ENCODE peak calls at places on chromosomes 11 and 22, in four cellular contexts. L is SK-N-SH, I is A549, K is GM12878. Y is an unnamed sample.

GRCh38 chr11:66676279-66676919 is 1.3 kb downstream of the RBM4B start:
- DNase-seq in L (no peak), K (no peak), I (no peak), Y (no peak)

GRCh38 chr11:9613830-9614762 is 40.6 kb downstream of the WEE1 start:
- DNase-seq in I (peak), L (peak), K (peak), Y (peak)

GRCh38 chr11:68036717-68037239 is 2.0 kb upstream of the TCIRG1 start:
- DNase-seq in L (no peak), I (no peak), K (no peak), Y (no peak)

GRCh38 chr22:18987765-18988164 is 51.7 kb upstream of the PRODH start:
- DNase-seq in L (peak), K (no peak), I (no peak), Y (peak)

GRCh38 chr11:44785856-44786606 is 59.3 kb downstream of the TSPAN18 start:
- DNase-seq in K (no peak), I (peak), L (peak), Y (no peak)

GRCh38 chr11:126332221-126332711 is 23.2 kb upstream of the ST3GAL4 start:
- DNase-seq in K (no peak), I (no peak), L (peak), Y (no peak)

GRCh38 chr11:692824-693414 is 2.1 kb downstream of the DEAF1 start:
- DNase-seq in L (no peak), I (no peak), K (peak), Y (no peak)

GRCh38 chr11:64747961-64748715 is 4.2 kb upstream of the RASGRP2 start:
- DNase-seq in I (no peak), L (no peak), K (no peak), Y (no peak)

GRCh38 chr22:44331881-44332714 is 19.3 kb upstream of the SHISAL1 start:
- DNase-seq in K (no peak), L (peak), I (peak), Y (no peak)

GRCh38 chr11:24842308-24842707 is 345.5 kb downstream of the LUZP2 start:
- DNase-seq in L (no peak), I (no peak), K (no peak), Y (no peak)

GRCh38 chr11:130037881-130038601 is 31.7 kb upstream of the APLP2 start:
- DNase-seq in L (no peak), K (no peak), I (no peak), Y (peak)

GRCh38 chr22:29377979-29378378 is 10.4 kb downstream of the AP1B1 start:
- DNase-seq in I (no peak), K (no peak), L (no peak), Y (no peak)

GRCh38 chr11:40280161-40281054 is 1179.0 kb downstream of the LRRC4C start:
- DNase-seq in L (no peak), I (no peak), K (no peak), Y (no peak)

GRCh38 chr11:23866641-23867040 is 630.2 kb upstream of the LUZP2 start:
- DNase-seq in K (no peak), I (peak), L (no peak), Y (no peak)

GRCh38 chr11:119774180-119774763 is 45.3 kb upstream of the NECTIN1 start:
- DNase-seq in K (no peak), L (no peak), I (no peak), Y (peak)

GRCh38 chr11:57762235-57762866 is 749 bp downstream of the CTNND1 start:
- DNase-seq in K (no peak), L (peak), I (no peak), Y (no peak)

GRCh38 chr11:93570759-93571413 is 27.7 kb upstream of the SMCO4 start:
- DNase-seq in K (no peak), L (no peak), I (peak), Y (peak)

GRCh38 chr11:36151933-36152580 is 137.2 kb downstream of the COMMD9 start:
- DNase-seq in L (no peak), K (no peak), I (no peak), Y (no peak)

GRCh38 chr11:74699615-74700396 is 31.4 kb downstream of the CHRDL2 start:
- DNase-seq in K (no peak), L (no peak), I (no peak), Y (no peak)

GRCh38 chr11:69245491-69246345 is 48.2 kb upstream of the MYEOV start:
- DNase-seq in L (no peak), I (no peak), K (no peak), Y (no peak)

GRCh38 chr11:114847599-114847998 is 169.3 kb downstream of the NXPE2 start:
- DNase-seq in I (no peak), L (no peak), K (no peak), Y (no peak)

GRCh38 chr22:44603774-44604173 is 98.2 kb upstream of the PRR5 start:
- DNase-seq in K (no peak), I (no peak), L (no peak), Y (no peak)

GRCh38 chr22:32487021-32487420 is 12.4 kb downstream of the FBXO7 start:
- DNase-seq in I (no peak), L (no peak), K (no peak), Y (no peak)

GRCh38 chr22:27615408-27615807 is 186.1 kb downstream of the MN1 start:
- DNase-seq in L (no peak), K (no peak), I (no peak), Y (no peak)

GRCh38 chr22:27614291-27615007 is 187.1 kb downstream of the MN1 start:
- DNase-seq in I (no peak), L (peak), K (no peak), Y (no peak)

GRCh38 chr22:27610863-27611786 is 190.4 kb downstream of the MN1 start:
- DNase-seq in K (no peak), I (no peak), L (no peak), Y (no peak)

GRCh38 chr22:27612075-27612474 is 189.5 kb downstream of the MN1 start:
- DNase-seq in K (no peak), I (no peak), L (peak), Y (no peak)

DNA sequence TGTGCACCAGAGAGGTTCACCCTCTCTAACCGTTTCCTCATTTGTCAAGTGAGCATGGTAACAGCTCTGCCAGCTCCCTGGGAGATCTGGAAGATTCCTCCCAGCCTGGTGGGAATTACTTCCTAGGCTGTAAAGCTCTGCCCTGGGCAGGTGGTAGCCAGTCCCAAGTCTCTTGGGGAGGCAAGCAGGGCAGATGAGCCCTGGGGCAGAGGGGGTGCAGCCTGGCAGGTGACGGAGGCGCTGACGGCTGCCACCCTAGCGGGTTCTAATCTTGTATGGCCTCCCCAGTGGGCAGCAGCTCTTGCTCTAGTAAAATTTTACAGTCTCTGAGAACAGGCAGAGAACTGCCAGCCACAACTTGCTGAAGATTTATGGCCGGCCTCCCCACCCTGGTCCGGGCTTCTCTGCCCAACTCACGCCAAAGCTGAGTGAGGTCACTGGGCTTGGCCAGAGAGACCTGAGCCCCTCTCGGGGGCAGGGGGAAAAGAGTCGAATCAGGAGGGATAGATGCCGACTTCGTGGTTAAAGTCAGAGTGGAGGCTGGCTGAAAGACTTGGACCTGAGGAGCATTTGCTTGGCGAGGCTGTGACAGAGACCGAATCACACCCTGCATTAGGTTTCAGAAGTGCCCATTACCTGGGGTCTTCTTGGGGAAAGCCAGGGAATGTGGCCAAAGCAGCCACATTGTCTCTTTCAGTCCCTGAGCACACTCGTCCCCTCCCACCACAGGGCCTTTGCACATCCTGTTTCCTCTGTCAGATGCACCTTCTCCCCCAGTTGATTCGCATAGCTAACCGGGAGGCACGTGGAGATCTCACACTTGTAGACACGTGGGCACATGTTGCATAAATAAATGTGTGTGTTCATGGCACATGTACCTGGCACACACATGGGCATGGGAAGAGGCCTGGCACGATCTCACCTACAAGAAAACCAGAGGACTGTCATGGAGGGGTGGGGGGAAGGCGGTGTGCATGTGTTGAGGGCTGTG is 188.2 kb downstream of the MN1 start:
- DNase-seq in L (no peak), I (no peak), K (no peak), Y (no peak)
- TF ChIP-seq PBX3 in L (no peak), I (no peak), K (no peak), Y (no peak)

DNA sequence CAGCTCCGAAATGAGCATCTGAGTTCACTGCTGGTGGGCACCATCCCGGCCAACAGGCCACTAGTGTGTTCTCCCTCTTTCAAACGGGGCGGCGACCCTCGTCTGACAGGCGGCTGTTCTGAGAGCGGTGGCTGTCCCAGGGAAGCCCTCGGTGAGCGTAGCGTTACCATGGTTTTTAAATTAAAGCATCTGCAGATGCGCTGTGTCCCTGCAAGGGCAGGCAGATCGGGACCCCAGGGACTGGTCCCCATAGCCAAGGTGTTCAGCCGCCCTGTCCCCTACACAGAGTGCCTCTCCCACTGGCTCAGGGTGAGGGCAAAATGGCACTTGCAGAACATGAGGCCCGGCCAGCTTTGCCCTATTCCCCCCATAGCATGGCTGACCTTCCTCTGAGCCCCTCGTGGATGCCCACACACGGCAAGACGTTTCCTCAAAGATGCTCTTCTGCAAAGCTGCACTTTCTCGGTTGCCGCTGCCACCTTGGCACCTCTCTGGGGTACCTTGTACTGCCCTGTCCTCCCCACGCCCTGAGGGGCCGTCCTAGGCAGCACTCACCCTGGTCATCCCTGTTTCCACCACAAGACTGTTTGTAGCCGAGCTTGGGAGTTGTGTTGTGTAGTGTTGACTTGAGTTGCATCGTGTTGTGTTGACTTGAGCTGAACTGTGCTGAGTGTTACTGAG is 51.9 kb upstream of the KCNQ1OT1 start:
- DNase-seq in K (no peak), L (no peak), I (no peak), Y (no peak)
- TF ChIP-seq PBX3 in K (no peak), L (no peak), I (no peak), Y (no peak)

GRCh38 chr11:27362749-27363575 is at the start of gene CCDC34:
- DNase-seq in I (peak), K (peak), L (peak), Y (peak)
- TF ChIP-seq PBX3 in I (no peak), K (no peak), L (no peak), Y (no peak)

GRCh38 chr11:22707119-22707899 is 40.9 kb downstream of the GAS2 start:
- DNase-seq in I (no peak), L (no peak), K (no peak), Y (no peak)

GRCh38 chr11:22699388-22699787 is 33.0 kb downstream of the GAS2 start:
- DNase-seq in K (no peak), I (no peak), L (no peak), Y (no peak)

GRCh38 chr11:22702022-22702421 is 35.6 kb downstream of the GAS2 start:
- DNase-seq in K (no peak), I (no peak), L (no peak), Y (no peak)

GRCh38 chr11:22703561-22703960 is 37.1 kb downstream of the GAS2 start:
- DNase-seq in K (no peak), L (no peak), I (no peak), Y (peak)

DNA sequence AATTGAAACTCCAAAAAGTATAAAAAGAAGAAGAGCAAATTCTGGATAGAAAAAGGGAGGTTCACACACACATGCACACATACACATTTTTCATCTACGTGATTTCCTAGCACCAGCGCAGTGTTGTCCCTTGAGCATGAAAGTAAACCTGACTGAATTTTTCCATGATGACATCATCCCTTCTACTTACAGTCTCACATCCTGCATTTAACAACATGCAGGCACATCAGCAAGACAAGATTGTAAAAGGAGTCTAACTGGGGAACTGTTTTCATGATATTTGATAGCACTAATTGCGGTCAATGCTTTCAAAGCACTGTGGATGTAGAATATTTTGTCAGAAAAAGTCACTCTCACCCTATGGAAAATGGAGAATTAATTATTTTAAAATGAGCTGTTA is 36.6 kb downstream of the GAS2 start:
- DNase-seq in K (peak), I (peak), L (no peak), Y (peak)
- TF ChIP-seq PBX3 in K (no peak), I (no peak), L (no peak), Y (no peak)

GRCh38 chr11:33708970-33709369 is 8.3 kb upstream of the C11orf91 start:
- DNase-seq in I (no peak), L (no peak), K (no peak), Y (no peak)
- TF ChIP-seq PBX3 in I (no peak), L (no peak), K (no peak), Y (no peak)

DNA sequence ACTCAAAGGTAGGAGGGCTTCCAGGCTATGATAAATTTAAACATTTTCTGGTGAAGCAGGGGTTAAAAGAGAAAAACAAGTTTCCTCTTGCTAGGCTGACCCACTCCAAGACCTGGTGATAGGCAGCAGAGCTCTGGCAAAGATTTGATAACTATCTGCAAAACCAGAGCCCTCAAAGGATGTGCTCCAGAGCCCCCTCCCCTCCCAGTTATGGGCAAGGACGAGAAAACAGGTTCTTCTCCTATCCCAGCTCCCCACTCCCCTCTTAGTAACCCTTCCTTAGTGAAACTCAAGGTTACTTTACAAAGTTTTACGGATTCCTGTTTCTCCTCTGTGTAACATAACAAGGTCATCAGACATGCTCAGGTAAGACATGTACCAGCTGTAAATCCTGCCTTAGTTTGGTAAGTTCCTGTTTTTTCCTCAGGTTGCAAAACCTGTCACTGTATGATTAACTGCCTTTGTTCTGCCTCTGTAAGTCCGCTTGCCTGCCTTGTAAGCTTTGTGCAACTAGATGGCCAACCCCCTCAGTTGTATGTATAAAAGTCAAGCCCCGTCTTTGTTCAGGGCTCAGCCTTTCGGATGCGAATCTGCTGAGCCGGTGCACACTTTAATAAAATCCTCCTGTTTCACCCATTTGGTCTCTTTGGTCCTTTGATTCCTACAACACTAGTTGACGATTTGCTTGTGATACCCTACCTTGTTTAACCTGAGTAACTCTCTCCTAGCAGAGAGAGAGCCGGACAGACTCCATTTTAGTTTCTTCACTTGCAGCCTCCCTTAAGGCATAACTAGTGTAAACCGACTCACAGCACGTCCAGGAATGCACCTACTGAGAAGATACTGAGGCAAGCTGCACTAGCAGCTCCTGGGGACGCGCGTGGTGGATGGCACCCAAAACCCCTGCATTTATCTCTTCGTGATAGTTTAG is 13.9 kb downstream of the APOBEC3H start:
- DNase-seq in K (no peak), I (no peak), L (peak), Y (peak)
- TF ChIP-seq PBX3 in K (peak), I (no peak), L (no peak), Y (no peak)

GRCh38 chr22:36765131-36765942 is 10.6 kb downstream of the IFT27 start:
- DNase-seq in L (no peak), K (no peak), I (no peak), Y (no peak)
- TF ChIP-seq PBX3 in L (no peak), K (no peak), I (no peak), Y (no peak)

GRCh38 chr11:117725048-117725734 is 71.8 kb downstream of the DSCAML1 start:
- DNase-seq in I (no peak), L (peak), K (no peak), Y (no peak)
- TF ChIP-seq PBX3 in I (no peak), L (no peak), K (no peak), Y (no peak)